ENCODE peak calls at places on chromosomes 1 and 21, in five cellular contexts. P, O, A, N and M are unnamed samples.

GRCh38 chr1:117389779-117390178 is 22.5 kb downstream of the MAN1A2 start:
- DNase-seq in P (no peak), O (no peak), A (no peak), N (no peak), M (no peak)

GRCh38 chr1:3408751-3409266 is 45.7 kb upstream of the ARHGEF16 start:
- DNase-seq in P (no peak), O (no peak), A (no peak), N (no peak), M (no peak)

GRCh38 chr1:12088607-12089006 is 25.5 kb downstream of the TNFRSF8 start:
- DNase-seq in P (peak), O (no peak), A (no peak), N (no peak), M (no peak)

GRCh38 chr21:45982256-45982757 is 737 bp downstream of the COL6A1 start:
- DNase-seq in P (no peak), O (no peak), A (no peak), N (no peak), M (no peak)

GRCh38 chr1:14977338-14977931 is 176.1 kb upstream of the TMEM51 start:
- DNase-seq in P (no peak), O (no peak), A (no peak), N (no peak), M (no peak)

GRCh38 chr1:9013824-9014223 is 12.4 kb downstream of the SLC2A7 start:
- DNase-seq in P (no peak), O (no peak), A (no peak), N (no peak), M (no peak)

GRCh38 chr1:23727362-23727811 is 15.9 kb upstream of the ELOA start:
- DNase-seq in P (no peak), O (peak), A (no peak), N (peak), M (no peak)

GRCh38 chr1:100835866-100836842 is 58.5 kb downstream of the EXTL2 start:
- DNase-seq in P (no peak), O (no peak), A (no peak), N (no peak), M (no peak)

GRCh38 chr1:9127395-9128160 is 1.3 kb downstream of the GPR157 start:
- DNase-seq in P (no peak), O (no peak), A (no peak), N (no peak), M (no peak)

GRCh38 chr1:84847253-84848247 is 45.5 kb downstream of the LPAR3 start:
- DNase-seq in P (no peak), O (peak), A (peak), N (peak), M (peak)

GRCh38 chr1:168643152-168643551 is 66.7 kb downstream of the XCL1 start:
- DNase-seq in P (no peak), O (no peak), A (no peak), N (no peak), M (no peak)

GRCh38 chr1:190179817-190180216 is 297.8 kb downstream of the BRINP3 start:
- DNase-seq in P (no peak), O (no peak), A (no peak), N (peak), M (no peak)

GRCh38 chr21:41128981-41129380 is 39.0 kb upstream of the BACE2 start:
- DNase-seq in P (no peak), O (no peak), A (no peak), N (no peak), M (no peak)

GRCh38 chr1:2526824-2527552 is 592 bp upstream of the PANK4 start:
- DNase-seq in P (peak), O (no peak), A (peak), N (peak), M (no peak)

GRCh38 chr1:26520339-26520738 is 9.2 kb upstream of the RPS6KA1 start:
- DNase-seq in P (no peak), O (no peak), A (no peak), N (no peak), M (no peak)

GRCh38 chr1:241823925-241824324 is 24.1 kb upstream of the EXO1 start:
- DNase-seq in P (no peak), O (no peak), A (no peak), N (no peak), M (no peak)

GRCh38 chr1:218874313-218874712 is 299.4 kb upstream of the LYPLAL1 start:
- DNase-seq in P (no peak), O (peak), A (no peak), N (no peak), M (no peak)

GRCh38 chr1:108590947-108591346 is 31.0 kb downstream of the EEIG2 start:
- DNase-seq in P (no peak), O (no peak), A (peak), N (no peak), M (no peak)

GRCh38 chr21:33541105-33541711 is 709 bp downstream of the GART start:
- DNase-seq in P (no peak), O (peak), A (no peak), N (no peak), M (no peak)

GRCh38 chr1:183124259-183124658 is 61.8 kb upstream of the LAMC2 start:
- DNase-seq in P (no peak), O (no peak), A (no peak), N (peak), M (peak)

GRCh38 chr1:43302226-43302625 is 1.4 kb downstream of the TIE1 start:
- DNase-seq in P (no peak), O (no peak), A (no peak), N (no peak), M (no peak)

GRCh38 chr1:24437631-24438396 is 22.2 kb downstream of the NIPAL3 start:
- DNase-seq in P (no peak), O (no peak), A (no peak), N (no peak), M (no peak)

GRCh38 chr1:2240251-2241156 is 12.4 kb downstream of the SKI start:
- DNase-seq in P (peak), O (no peak), A (no peak), N (no peak), M (no peak)

GRCh38 chr1:162070825-162071224 is 1.3 kb downstream of the NOS1AP start:
- DNase-seq in P (no peak), O (peak), A (no peak), N (peak), M (no peak)

GRCh38 chr1:181893937-181894336 is 167.6 kb downstream of the ZNF648 start:
- DNase-seq in P (no peak), O (no peak), A (no peak), N (no peak), M (no peak)

GRCh38 chr1:61083014-61083798 is 845 bp downstream of the NFIA start:
- DNase-seq in P (peak), O (peak), A (no peak), N (no peak), M (no peak)

GRCh38 chr1:114352797-114353196 is 158.2 kb downstream of the TRIM33 start:
- DNase-seq in P (no peak), O (no peak), A (no peak), N (no peak), M (no peak)

GRCh38 chr1:85297855-85298629 is 21.6 kb upstream of the BCL10 start:
- DNase-seq in P (peak), O (peak), A (peak), N (peak), M (peak)

GRCh38 chr1:28428990-28429520 is 59.5 kb downstream of the PHACTR4 start:
- DNase-seq in P (no peak), O (no peak), A (no peak), N (no peak), M (no peak)

GRCh38 chr1:981491-981954 is 370 bp downstream of the PERM1 start:
- DNase-seq in P (no peak), O (no peak), A (no peak), N (peak), M (no peak)